ENCODE peak calls at places on chromosomes 12 and 14, in five cellular contexts. One of them, this sample, is unnamed.

GRCh38 chr14:21940887-21941855 is 267.6 kb upstream of the OR4E1 start:
- DNase-seq in endothelial cell: peak; percentile 53
- DNase-seq in AG04450: no peak
- DNase-seq in upper lobe of right lung: no peak
- DNase-seq in dorsolateral prefrontal cortex: no peak
- DNase-seq in this sample: peak; percentile 56

GRCh38 chr12:133192847-133193246 is 11.6 kb downstream of the ZNF268 start:
- DNase-seq in endothelial cell: no peak
- DNase-seq in AG04450: no peak
- DNase-seq in upper lobe of right lung: no peak
- DNase-seq in dorsolateral prefrontal cortex: no peak
- DNase-seq in this sample: no peak

GRCh38 chr14:65940056-65940735 is 527.7 kb downstream of the FUT8 start:
- DNase-seq in endothelial cell: peak; percentile 28
- DNase-seq in AG04450: no peak
- DNase-seq in upper lobe of right lung: no peak
- DNase-seq in dorsolateral prefrontal cortex: no peak
- DNase-seq in this sample: peak; percentile 54

GRCh38 chr14:53599221-53599945 is 357.2 kb downstream of the BMP4 start:
- DNase-seq in endothelial cell: no peak
- DNase-seq in AG04450: no peak
- DNase-seq in upper lobe of right lung: no peak
- DNase-seq in dorsolateral prefrontal cortex: no peak
- DNase-seq in this sample: no peak

GRCh38 chr12:106179086-106179485 is 40.3 kb upstream of the NUAK1 start:
- DNase-seq in endothelial cell: no peak
- DNase-seq in AG04450: no peak
- DNase-seq in upper lobe of right lung: no peak
- DNase-seq in dorsolateral prefrontal cortex: no peak
- DNase-seq in this sample: peak; percentile 55

GRCh38 chr14:65336191-65336591 is 76.3 kb upstream of the FUT8 start:
- DNase-seq in endothelial cell: no peak
- DNase-seq in AG04450: peak; percentile 34
- DNase-seq in upper lobe of right lung: no peak
- DNase-seq in dorsolateral prefrontal cortex: no peak
- DNase-seq in this sample: no peak

GRCh38 chr12:52267699-52268098 is 6.7 kb upstream of the KRT86 start:
- DNase-seq in endothelial cell: no peak
- DNase-seq in AG04450: no peak
- DNase-seq in upper lobe of right lung: no peak
- DNase-seq in dorsolateral prefrontal cortex: no peak
- DNase-seq in this sample: no peak

GRCh38 chr14:49240383-49240782 is 345.8 kb downstream of the RPS29 start:
- DNase-seq in endothelial cell: no peak
- DNase-seq in AG04450: no peak
- DNase-seq in upper lobe of right lung: no peak
- DNase-seq in dorsolateral prefrontal cortex: no peak
- DNase-seq in this sample: no peak

GRCh38 chr14:65356327-65356836 is 56.1 kb upstream of the FUT8 start:
- DNase-seq in endothelial cell: no peak
- DNase-seq in AG04450: peak; percentile 53
- DNase-seq in upper lobe of right lung: no peak
- DNase-seq in dorsolateral prefrontal cortex: no peak
- DNase-seq in this sample: no peak

GRCh38 chr14:22849212-22849819 is 12.9 kb downstream of the MMP14 start:
- DNase-seq in endothelial cell: no peak
- DNase-seq in AG04450: no peak
- DNase-seq in upper lobe of right lung: peak; percentile 66
- DNase-seq in dorsolateral prefrontal cortex: no peak
- DNase-seq in this sample: no peak

GRCh38 chr12:38905480-38906351 is at the start of gene CPNE8:
- DNase-seq in endothelial cell: peak; percentile 70
- DNase-seq in AG04450: no peak
- DNase-seq in upper lobe of right lung: peak; percentile 93
- DNase-seq in dorsolateral prefrontal cortex: peak; percentile 37
- DNase-seq in this sample: peak; percentile 70

GRCh38 chr12:50725011-50725899 is 38.6 kb upstream of the ATF1 start:
- DNase-seq in endothelial cell: no peak
- DNase-seq in AG04450: no peak
- DNase-seq in upper lobe of right lung: no peak
- DNase-seq in dorsolateral prefrontal cortex: no peak
- DNase-seq in this sample: no peak

GRCh38 chr12:32906407-32907165 is 10.0 kb upstream of the PKP2 start:
- DNase-seq in endothelial cell: no peak
- DNase-seq in AG04450: no peak
- DNase-seq in upper lobe of right lung: no peak
- DNase-seq in dorsolateral prefrontal cortex: no peak
- DNase-seq in this sample: no peak

GRCh38 chr12:127241056-127241830 is 1025.7 kb upstream of the TMEM132C start:
- DNase-seq in endothelial cell: no peak
- DNase-seq in AG04450: no peak
- DNase-seq in upper lobe of right lung: no peak
- DNase-seq in dorsolateral prefrontal cortex: no peak
- DNase-seq in this sample: no peak

GRCh38 chr12:16012086-16012485 is 101.0 kb downstream of the DERA start:
- DNase-seq in endothelial cell: no peak
- DNase-seq in AG04450: no peak
- DNase-seq in upper lobe of right lung: no peak
- DNase-seq in dorsolateral prefrontal cortex: no peak
- DNase-seq in this sample: no peak

GRCh38 chr12:95804296-95804695 is 13.7 kb upstream of the NTN4 start:
- DNase-seq in endothelial cell: no peak
- DNase-seq in AG04450: no peak
- DNase-seq in upper lobe of right lung: no peak
- DNase-seq in dorsolateral prefrontal cortex: no peak
- DNase-seq in this sample: no peak

GRCh38 chr12:88993655-88994054 is 358.6 kb downstream of the DUSP6 start:
- DNase-seq in endothelial cell: no peak
- DNase-seq in AG04450: peak; percentile 44
- DNase-seq in upper lobe of right lung: no peak
- DNase-seq in dorsolateral prefrontal cortex: no peak
- DNase-seq in this sample: no peak

GRCh38 chr12:54300732-54301427 is at the start of gene NFE2:
- DNase-seq in endothelial cell: peak; percentile 61
- DNase-seq in AG04450: peak; percentile 51
- DNase-seq in upper lobe of right lung: peak; percentile 83
- DNase-seq in dorsolateral prefrontal cortex: no peak
- DNase-seq in this sample: peak; percentile 80

GRCh38 chr14:61557854-61558253 is 137.5 kb upstream of the HIF1A start:
- DNase-seq in endothelial cell: no peak
- DNase-seq in AG04450: no peak
- DNase-seq in upper lobe of right lung: no peak
- DNase-seq in dorsolateral prefrontal cortex: no peak
- DNase-seq in this sample: no peak

GRCh38 chr14:101535232-101535631 is 26.1 kb upstream of the DIO3 start:
- DNase-seq in endothelial cell: no peak
- DNase-seq in AG04450: no peak
- DNase-seq in upper lobe of right lung: no peak
- DNase-seq in dorsolateral prefrontal cortex: no peak
- DNase-seq in this sample: no peak

GRCh38 chr12:21941522-21942376 is 523 bp upstream of the ABCC9 start:
- DNase-seq in endothelial cell: peak; percentile 56
- DNase-seq in AG04450: no peak
- DNase-seq in upper lobe of right lung: peak; percentile 78
- DNase-seq in dorsolateral prefrontal cortex: no peak
- DNase-seq in this sample: peak; percentile 67

GRCh38 chr12:89117448-89118034 is 234.8 kb downstream of the DUSP6 start:
- DNase-seq in endothelial cell: peak; percentile 7
- DNase-seq in AG04450: no peak
- DNase-seq in upper lobe of right lung: no peak
- DNase-seq in dorsolateral prefrontal cortex: no peak
- DNase-seq in this sample: no peak

GRCh38 chr14:75578786-75579781 is 664 bp downstream of the FLVCR2 start:
- DNase-seq in endothelial cell: no peak
- DNase-seq in AG04450: no peak
- DNase-seq in upper lobe of right lung: peak; percentile 69
- DNase-seq in dorsolateral prefrontal cortex: no peak
- DNase-seq in this sample: no peak

GRCh38 chr12:64618953-64619590 is 8.8 kb downstream of the RASSF3 start:
- DNase-seq in endothelial cell: no peak
- DNase-seq in AG04450: no peak
- DNase-seq in upper lobe of right lung: no peak
- DNase-seq in dorsolateral prefrontal cortex: no peak
- DNase-seq in this sample: no peak

GRCh38 chr12:27787559-27787958 is 7.5 kb upstream of the MANSC4 start:
- DNase-seq in endothelial cell: no peak
- DNase-seq in AG04450: peak; percentile 52
- DNase-seq in upper lobe of right lung: no peak
- DNase-seq in dorsolateral prefrontal cortex: no peak
- DNase-seq in this sample: no peak

GRCh38 chr14:75493580-75494130 is 28.6 kb upstream of the BATF start:
- DNase-seq in endothelial cell: no peak
- DNase-seq in AG04450: no peak
- DNase-seq in upper lobe of right lung: no peak
- DNase-seq in dorsolateral prefrontal cortex: no peak
- DNase-seq in this sample: no peak

GRCh38 chr12:73072214-73072613 is 800.0 kb downstream of the TRHDE start:
- DNase-seq in endothelial cell: no peak
- DNase-seq in AG04450: no peak
- DNase-seq in upper lobe of right lung: no peak
- DNase-seq in dorsolateral prefrontal cortex: no peak
- DNase-seq in this sample: no peak

GRCh38 chr12:16037533-16037932 is 126.4 kb downstream of the DERA start:
- DNase-seq in endothelial cell: no peak
- DNase-seq in AG04450: no peak
- DNase-seq in upper lobe of right lung: no peak
- DNase-seq in dorsolateral prefrontal cortex: no peak
- DNase-seq in this sample: no peak

GRCh38 chr12:34404377-34405285 is 382.3 kb downstream of the ALG10 start:
- DNase-seq in endothelial cell: peak; percentile 0
- DNase-seq in AG04450: no peak
- DNase-seq in upper lobe of right lung: peak; percentile 23
- DNase-seq in dorsolateral prefrontal cortex: peak; percentile 9
- DNase-seq in this sample: peak; percentile 2

GRCh38 chr14:87334997-87335675 is 657.8 kb downstream of the GALC start:
- DNase-seq in endothelial cell: no peak
- DNase-seq in AG04450: no peak
- DNase-seq in upper lobe of right lung: no peak
- DNase-seq in dorsolateral prefrontal cortex: no peak
- DNase-seq in this sample: no peak

GRCh38 chr14:81165188-81165587 is 55.6 kb downstream of the GTF2A1 start:
- DNase-seq in endothelial cell: no peak
- DNase-seq in AG04450: no peak
- DNase-seq in upper lobe of right lung: no peak
- DNase-seq in dorsolateral prefrontal cortex: no peak
- DNase-seq in this sample: no peak
- TF ChIP-seq CTCF in endothelial cell: no peak
- TF ChIP-seq CTCF in AG04450: no peak
- TF ChIP-seq CTCF in upper lobe of right lung: no peak
- TF ChIP-seq CTCF in dorsolateral prefrontal cortex: no peak
- TF ChIP-seq CTCF in this sample: no peak

GRCh38 chr12:99822273-99822672 is 162.5 kb downstream of the ANKS1B start:
- DNase-seq in endothelial cell: no peak
- DNase-seq in AG04450: no peak
- DNase-seq in upper lobe of right lung: no peak
- DNase-seq in dorsolateral prefrontal cortex: no peak
- DNase-seq in this sample: no peak
- TF ChIP-seq CTCF in endothelial cell: no peak
- TF ChIP-seq CTCF in AG04450: no peak
- TF ChIP-seq CTCF in upper lobe of right lung: no peak
- TF ChIP-seq CTCF in dorsolateral prefrontal cortex: no peak
- TF ChIP-seq CTCF in this sample: no peak

DNA sequence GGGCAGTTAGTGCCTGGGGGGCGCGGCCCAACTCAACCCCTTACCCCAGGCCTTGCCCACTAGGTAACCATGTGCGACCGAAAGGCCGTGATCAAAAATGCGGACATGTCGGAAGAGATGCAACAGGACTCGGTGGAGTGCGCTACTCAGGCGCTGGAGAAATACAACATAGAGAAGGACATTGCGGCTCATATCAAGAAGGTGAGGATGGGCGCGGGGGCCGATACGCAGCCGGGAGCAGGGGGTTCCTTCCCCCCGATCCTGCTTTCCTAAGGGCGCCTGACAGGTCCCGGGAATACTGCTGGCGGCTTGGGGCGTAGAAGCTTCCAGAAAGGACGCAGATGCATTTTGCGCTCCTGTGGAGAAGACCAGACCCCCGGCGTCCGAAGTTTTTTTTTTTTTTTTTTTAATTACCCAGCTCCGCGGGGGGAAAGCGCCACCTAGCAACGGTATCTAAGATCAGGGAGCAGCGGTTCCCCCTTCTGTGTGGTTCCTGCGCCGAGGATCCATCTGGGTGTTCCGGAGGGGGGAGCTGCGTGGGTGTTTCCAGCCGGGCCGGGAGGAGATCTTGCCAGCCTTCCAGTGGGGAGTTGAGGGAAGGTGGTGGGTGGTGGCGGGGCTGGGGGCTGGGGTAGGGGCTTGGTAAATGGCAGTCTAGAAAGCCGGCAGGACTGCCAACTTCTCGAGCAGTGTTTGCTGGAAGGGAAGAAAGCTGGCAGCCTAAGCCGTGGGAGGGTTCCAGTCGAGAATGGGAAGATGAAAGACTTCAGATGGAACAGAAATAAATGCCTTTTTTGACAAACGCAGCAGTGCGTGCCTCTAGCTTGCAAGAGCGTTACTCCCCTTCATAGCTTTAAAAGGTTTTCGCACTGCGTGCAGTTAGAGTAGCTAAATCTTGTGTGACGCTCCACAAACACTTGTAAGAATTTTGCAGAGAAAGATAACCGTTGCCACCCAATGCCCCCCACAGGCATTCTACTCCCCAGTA is 734 bp downstream of the DYNLL1 start:
- DNase-seq in endothelial cell: peak; percentile 41
- DNase-seq in AG04450: no peak
- DNase-seq in upper lobe of right lung: peak; percentile 82
- DNase-seq in dorsolateral prefrontal cortex: peak; percentile 79
- DNase-seq in this sample: peak; percentile 47
- TF ChIP-seq CTCF in endothelial cell: no peak
- TF ChIP-seq CTCF in AG04450: no peak
- TF ChIP-seq CTCF in upper lobe of right lung: no peak
- TF ChIP-seq CTCF in dorsolateral prefrontal cortex: peak; percentile 50
- TF ChIP-seq CTCF in this sample: no peak

DNA sequence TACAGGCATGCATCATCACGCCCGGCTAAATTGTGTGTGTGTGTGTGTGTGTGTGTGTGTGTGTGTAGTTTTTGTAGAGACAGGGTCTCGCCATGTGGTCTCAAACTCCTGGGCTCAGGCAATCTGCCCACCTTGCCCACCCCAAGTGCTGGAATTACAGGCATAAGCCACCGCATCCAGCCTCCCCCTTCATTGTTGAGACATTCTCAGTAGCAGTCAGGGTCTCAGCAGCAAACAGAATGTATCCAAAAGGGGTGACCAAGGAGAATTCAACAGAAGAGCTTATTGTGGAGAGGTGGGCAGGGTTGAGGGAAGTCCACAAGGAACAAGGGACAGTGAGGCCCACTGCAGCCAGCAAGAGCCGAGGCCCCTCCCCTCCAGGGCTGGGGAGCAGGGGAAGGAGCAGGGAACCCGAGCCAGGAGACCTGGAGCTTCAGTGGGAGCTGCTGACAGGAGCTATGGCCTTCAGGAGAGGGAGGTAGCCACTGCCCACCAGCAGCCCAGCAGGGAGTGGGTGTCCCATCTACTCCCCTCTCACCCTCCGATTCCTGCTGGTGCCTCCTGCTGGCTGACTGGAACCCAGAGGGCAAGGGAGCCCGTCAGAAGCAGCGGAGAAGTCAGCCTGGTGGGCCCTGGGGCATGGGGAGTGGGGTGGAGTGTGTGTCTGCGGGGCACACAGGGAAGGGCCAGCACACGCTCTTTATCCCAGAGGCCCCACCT is 37.1 kb upstream of the PLEKHG6 start:
- DNase-seq in endothelial cell: peak; percentile 37
- DNase-seq in AG04450: no peak
- DNase-seq in upper lobe of right lung: no peak
- DNase-seq in dorsolateral prefrontal cortex: no peak
- DNase-seq in this sample: no peak
- TF ChIP-seq CTCF in endothelial cell: no peak
- TF ChIP-seq CTCF in AG04450: no peak
- TF ChIP-seq CTCF in upper lobe of right lung: no peak
- TF ChIP-seq CTCF in dorsolateral prefrontal cortex: no peak
- TF ChIP-seq CTCF in this sample: no peak